ENCODE peak calls at places on chromosomes 3 and 15, in six cellular contexts. V, C, S, T, L and Q are unnamed samples.
A peak's percentile ranks its signal among the peaks of the same experiment; 100 is the strongest.

GRCh38 chr3:47799733-47800132 is 3.2 kb upstream of the DHX30 start:
- DNase-seq in V (no peak), C (no peak), S (no peak), T (no peak), L (no peak), Q (no peak)

GRCh38 chr3:39869890-39870289 is 60.5 kb downstream of the MYRIP start:
- DNase-seq in V (no peak), C (no peak), S (no peak), T (no peak), L (no peak), Q (no peak)

GRCh38 chr15:36161781-36162212 is 417.6 kb upstream of the CDIN1 start:
- DNase-seq in V (peak; percentile 17), C (no peak), S (no peak), T (no peak), L (peak; percentile 17), Q (no peak)

GRCh38 chr3:53198996-53199395 is 38.0 kb downstream of the PRKCD start:
- DNase-seq in V (no peak), C (no peak), S (no peak), T (no peak), L (no peak), Q (no peak)

GRCh38 chr15:88814393-88814792 is 11.2 kb downstream of the ACAN start:
- DNase-seq in V (no peak), C (no peak), S (no peak), T (no peak), L (no peak), Q (no peak)

GRCh38 chr15:31230630-31231485 is 95.8 kb upstream of the KLF13 start:
- DNase-seq in V (no peak), C (no peak), S (no peak), T (peak; percentile 38), L (no peak), Q (no peak)

GRCh38 chr15:60477991-60478632 is 830 bp downstream of the ICE2 start:
- DNase-seq in V (no peak), C (no peak), S (no peak), T (no peak), L (no peak), Q (no peak)

GRCh38 chr3:184758056-184758455 is 46.2 kb upstream of the MAGEF1 start:
- DNase-seq in V (no peak), C (no peak), S (no peak), T (no peak), L (no peak), Q (no peak)

GRCh38 chr3:119809249-119810017 is 27.5 kb downstream of the NR1I2 start:
- DNase-seq in V (no peak), C (no peak), S (no peak), T (no peak), L (no peak), Q (no peak)

GRCh38 chr3:62167566-62168262 is 205.6 kb downstream of the FEZF2 start:
- DNase-seq in V (no peak), C (no peak), S (no peak), T (no peak), L (peak; percentile 33), Q (no peak)

GRCh38 chr3:196975349-196975748 is 6.7 kb upstream of the PIGZ start:
- DNase-seq in V (no peak), C (no peak), S (no peak), T (no peak), L (no peak), Q (no peak)

GRCh38 chr3:38637906-38638305 is 11.6 kb downstream of the SCN5A start:
- DNase-seq in V (no peak), C (no peak), S (no peak), T (no peak), L (no peak), Q (no peak)

GRCh38 chr3:139561959-139562676 is 22.6 kb upstream of the RBP1 start:
- DNase-seq in V (no peak), C (peak; percentile 42), S (peak; percentile 25), T (peak; percentile 27), L (peak; percentile 25), Q (peak; percentile 45)

DNA sequence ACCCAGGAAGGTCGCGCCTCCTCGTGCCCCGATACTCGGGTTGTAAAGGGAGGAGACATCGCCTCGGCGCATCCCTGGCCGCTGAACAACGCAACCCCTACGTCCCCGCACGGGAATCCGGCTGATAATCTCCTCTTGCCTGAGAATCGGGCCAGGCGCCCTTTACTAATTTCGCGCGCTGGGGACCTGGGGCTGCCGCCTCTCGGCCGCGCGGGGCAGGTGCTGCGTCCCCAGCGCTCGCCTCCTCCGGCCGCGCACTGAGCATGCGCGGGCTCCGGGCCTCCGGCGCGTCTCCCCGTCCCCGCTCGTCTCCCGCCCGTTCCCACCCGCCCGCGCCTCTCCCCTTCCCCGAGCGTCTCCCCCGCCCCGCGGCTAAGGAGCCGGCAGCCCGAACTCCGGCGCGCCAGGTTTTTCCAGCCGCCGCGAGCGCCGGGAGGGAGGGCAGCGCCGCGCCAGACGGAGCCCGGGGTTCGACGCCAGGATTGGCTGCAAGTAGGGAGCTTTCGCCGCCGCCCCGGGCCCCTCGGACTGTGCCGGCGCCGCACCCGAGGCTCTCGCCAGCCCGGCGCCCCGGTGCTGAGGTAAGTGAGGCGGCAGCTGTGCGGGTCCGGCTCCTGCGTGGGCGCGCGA is at the start of gene CNTN4:
- DNase-seq in V (peak; percentile 48), C (peak; percentile 16), S (peak; percentile 38), T (peak; percentile 84), L (peak; percentile 28), Q (peak; percentile 61)
- H3K27ac ChIP-seq in V (peak within 1 kb of the TSS; percentile 45), C (no peak within 1 kb of the TSS), S (no peak within 1 kb of the TSS), T (peak within 1 kb of the TSS; percentile 84), L (no peak within 1 kb of the TSS), Q (peak within 1 kb of the TSS; percentile 37)

GRCh38 chr15:44427756-44428724 is 611 bp downstream of the CTDSPL2 start:
- DNase-seq in V (no peak), C (no peak), S (peak; percentile 15), T (peak; percentile 69), L (no peak), Q (no peak)

GRCh38 chr15:44426975-44427755 is at the start of gene CTDSPL2:
- DNase-seq in V (peak; percentile 96), C (peak; percentile 99), S (peak; percentile 72), T (peak; percentile 98), L (peak; percentile 99), Q (peak; percentile 99)
- TF ChIP-seq POLR2A in V (peak; percentile 61), C (no peak), S (peak; percentile 63), T (peak; percentile 73), L (peak; percentile 59), Q (peak; percentile 60)

GRCh38 chr3:69425249-69425648 is 39.4 kb upstream of the FRMD4B start:
- DNase-seq in V (no peak), C (no peak), S (peak; percentile 7), T (peak; percentile 22), L (no peak), Q (no peak)
- TF ChIP-seq CTCF in V (peak; percentile 60), C (no peak), S (peak; percentile 48), T (peak; percentile 27), L (peak; percentile 47), Q (peak; percentile 52)

GRCh38 chr15:43824302-43825246 is at the start of gene MFAP1:
- DNase-seq in V (peak; percentile 94), C (peak; percentile 97), S (peak; percentile 90), T (peak; percentile 95), L (peak; percentile 96), Q (peak; percentile 96)

GRCh38 chr15:43826029-43826507 is 734 bp upstream of the WDR76 start:
- DNase-seq in V (peak; percentile 15), C (no peak), S (no peak), T (no peak), L (no peak), Q (no peak)

GRCh38 chr15:43828061-43828657 is 1.4 kb downstream of the WDR76 start:
- DNase-seq in V (no peak), C (no peak), S (no peak), T (no peak), L (no peak), Q (no peak)
- H3K27ac ChIP-seq in V (no peak overlapping the region), C (no peak overlapping the region), S (no peak overlapping the region), T (peak overlapping the region; percentile 77), L (no peak overlapping the region), Q (no peak overlapping the region)

DNA sequence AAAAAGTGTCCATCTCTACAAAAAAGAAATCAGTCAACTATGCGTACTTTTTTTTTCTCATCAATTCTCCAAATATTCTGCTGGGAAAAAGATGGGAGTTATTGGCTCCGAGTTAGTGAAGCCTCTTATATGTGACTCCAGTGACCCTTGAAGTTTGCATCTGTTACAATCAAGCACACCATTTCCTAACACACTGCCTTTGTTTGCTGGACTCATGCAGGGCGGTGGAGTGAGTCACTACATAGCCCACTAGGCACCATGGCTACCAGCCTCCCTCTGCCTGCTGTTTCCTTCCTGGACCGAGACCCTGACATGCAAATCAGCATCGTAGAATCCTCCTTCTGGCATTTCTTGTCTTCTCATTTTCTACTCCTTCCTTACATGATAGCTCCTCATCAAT is 101.0 kb upstream of the PTX3 start:
- DNase-seq in V (no peak), C (no peak), S (peak; percentile 46), T (no peak), L (no peak), Q (no peak)
- TF ChIP-seq POLR2A in V (no peak), C (no peak), S (no peak), T (no peak), L (no peak), Q (no peak)